ENCODE peak calls at places on chromosomes 5 and 9, in four cellular contexts. F is glutamatergic neuron, C is ovary, K is GM10248. R is an unnamed sample.
A peak's percentile ranks its signal among the peaks of the same experiment; 100 is the strongest.

GRCh38 chr9:14525840-14526239 is 167.4 kb downstream of the ZDHHC21 start:
- DNase-seq in C (no peak), F (no peak), K (no peak), R (no peak)

GRCh38 chr9:70614786-70615565 is 200.5 kb upstream of the KLF9 start:
- DNase-seq in F (no peak), K (no peak), C (no peak), R (no peak)

GRCh38 chr5:9058161-9058560 is 487.7 kb downstream of the SEMA5A start:
- DNase-seq in K (no peak), F (no peak), C (no peak), R (no peak)

GRCh38 chr5:3221432-3221831 is 374.2 kb upstream of the IRX1 start:
- DNase-seq in F (no peak), K (no peak), C (no peak), R (no peak)

GRCh38 chr5:74949976-74950375 is 83.8 kb upstream of the FAM169A start:
- DNase-seq in K (no peak), F (no peak), C (no peak), R (no peak)

GRCh38 chr5:36613771-36614656 is 7.6 kb downstream of the SLC1A3 start:
- DNase-seq in C (no peak), F (peak; percentile 24), K (no peak), R (no peak)

GRCh38 chr5:59062986-59063683 is 480.3 kb downstream of the RAB3C start:
- DNase-seq in K (no peak), C (no peak), F (no peak), R (no peak)

GRCh38 chr5:124996023-124996763 is 249.8 kb upstream of the ZNF608 start:
- DNase-seq in F (no peak), C (no peak), K (no peak), R (no peak)

GRCh38 chr9:70013598-70014196 is 30.0 kb upstream of the MAMDC2 start:
- DNase-seq in F (no peak), C (no peak), K (no peak), R (no peak)

GRCh38 chr9:38707885-38708640 is 11.9 kb downstream of the FAM240B start:
- DNase-seq in F (no peak), K (peak; percentile 32), C (no peak), R (peak; percentile 48)

GRCh38 chr9:122226142-122226757 is 2.5 kb downstream of the LHX6 start:
- DNase-seq in C (no peak), K (peak; percentile 18), F (no peak), R (peak; percentile 18)

GRCh38 chr9:125700791-125701190 is 6.2 kb downstream of the MAPKAP1 start:
- DNase-seq in F (no peak), K (peak; percentile 71), C (no peak), R (peak; percentile 73)

GRCh38 chr5:154603978-154604679 is 126.1 kb upstream of the HAND1 start:
- DNase-seq in K (no peak), C (no peak), F (no peak), R (no peak)

GRCh38 chr5:68268363-68269130 is 53.0 kb downstream of the PIK3R1 start:
- DNase-seq in K (no peak), C (no peak), F (no peak), R (no peak)

GRCh38 chr9:122354536-122355199 is 16.2 kb upstream of the PTGS1 start:
- DNase-seq in K (no peak), F (no peak), C (no peak), R (no peak)

GRCh38 chr5:122673343-122673742 is 101.5 kb upstream of the SNX2 start:
- DNase-seq in F (no peak), K (no peak), C (peak; percentile 85), R (no peak)

GRCh38 chr5:76684756-76685594 is 31.0 kb upstream of the F2R start:
- DNase-seq in C (no peak), K (no peak), F (no peak), R (no peak)

GRCh38 chr5:1006656-1007071 is 1.9 kb upstream of the NKD2 start:
- DNase-seq in C (peak; percentile 10), K (no peak), F (no peak), R (no peak)

GRCh38 chr9:115202181-115202580 is 84.2 kb upstream of the TNC start:
- DNase-seq in C (no peak), F (no peak), K (no peak), R (no peak)

R was measured in GM13976.